ENCODE peak calls at places on chromosomes 12 and 14, in six cellular contexts. C, B, L, Q, U and A are unnamed samples.

GRCh38 chr14:64725879-64726584 is 21.8 kb downstream of the PLEKHG3 start:
- DNase-seq in C (no peak), B (no peak), L (no peak), Q (no peak), U (no peak), A (no peak)

GRCh38 chr12:43147893-43148292 is 404.1 kb downstream of the ADAMTS20 start:
- DNase-seq in C (no peak), B (no peak), L (peak; percentile 31), Q (peak; percentile 44), U (no peak), A (no peak)

GRCh38 chr14:87989613-87990299 is 3.2 kb downstream of the GALC start:
- DNase-seq in C (no peak), B (no peak), L (no peak), Q (no peak), U (no peak), A (no peak)

GRCh38 chr12:113664224-113664681 is 192.6 kb upstream of the LHX5 start:
- DNase-seq in C (no peak), B (no peak), L (no peak), Q (no peak), U (no peak), A (no peak)

GRCh38 chr12:15208140-15208539 is 13.1 kb downstream of the RERG start:
- DNase-seq in C (no peak), B (no peak), L (peak; percentile 34), Q (peak; percentile 24), U (no peak), A (no peak)

GRCh38 chr12:93960521-93960920 is 187.9 kb upstream of the PLXNC1 start:
- DNase-seq in C (no peak), B (no peak), L (no peak), Q (peak; percentile 18), U (no peak), A (no peak)

GRCh38 chr12:127284870-127285431 is 982.0 kb upstream of the TMEM132C start:
- DNase-seq in C (no peak), B (no peak), L (peak; percentile 98), Q (peak; percentile 91), U (no peak), A (no peak)

GRCh38 chr14:69719501-69719951 is 47.4 kb upstream of the SRSF5 start:
- DNase-seq in C (no peak), B (peak; percentile 62), L (peak; percentile 94), Q (peak; percentile 88), U (peak; percentile 63), A (no peak)

GRCh38 chr14:53044486-53044885 is 93.6 kb upstream of the FERMT2 start:
- DNase-seq in C (no peak), B (no peak), L (peak; percentile 78), Q (peak; percentile 81), U (no peak), A (no peak)

GRCh38 chr12:108305520-108305919 is 33.6 kb downstream of the CMKLR1 start:
- DNase-seq in C (no peak), B (peak; percentile 94), L (peak; percentile 71), Q (peak; percentile 97), U (peak; percentile 21), A (no peak)

GRCh38 chr12:6038160-6038559 is 86.3 kb downstream of the VWF start:
- DNase-seq in C (peak; percentile 77), B (no peak), L (peak; percentile 70), Q (peak; percentile 56), U (peak; percentile 37), A (peak; percentile 63)